ENCODE peak calls at places on chromosome 21, in five cellular contexts. W is LHCN-M2, L is midbrain, S is NT2/D1, N is fibroblast of lung. G is an unnamed sample.

GRCh38 chr21:43312751-43313169 is 114.2 kb downstream of the SIK1 start:
- DNase-seq in N (no peak), W (no peak), S (peak; percentile 80), L (no peak), G (no peak)

GRCh38 chr21:45228171-45228641 is 59.5 kb downstream of the POFUT2 start:
- DNase-seq in N (peak; percentile 99), S (peak; percentile 54), L (no peak), W (peak; percentile 96), G (no peak)

GRCh38 chr21:35225573-35225972 is 176.5 kb upstream of the RUNX1 start:
- DNase-seq in N (no peak), L (no peak), S (no peak), W (no peak), G (no peak)

GRCh38 chr21:33157303-33157702 is 72.4 kb upstream of the IFNAR2 start:
- DNase-seq in W (peak; percentile 4), S (no peak), L (no peak), N (peak; percentile 3), G (no peak)

GRCh38 chr21:38729745-38730401 is 75.9 kb upstream of the ETS2 start:
- DNase-seq in S (no peak), N (peak; percentile 80), L (no peak), W (peak; percentile 42), G (no peak)

GRCh38 chr21:29481641-29482040 is 182.9 kb downstream of the BACH1 start:
- DNase-seq in S (no peak), N (peak; percentile 74), L (no peak), W (peak; percentile 60), G (no peak)

GRCh38 chr21:34623519-34623918 is 8.6 kb upstream of the RCAN1 start:
- DNase-seq in L (no peak), W (no peak), S (no peak), N (no peak), G (no peak)

GRCh38 chr21:44813727-44814126 is 4.1 kb downstream of the SUMO3 start:
- DNase-seq in L (no peak), N (no peak), W (no peak), S (no peak), G (no peak)

GRCh38 chr21:22791986-22792560 is 1793.9 kb downstream of the NCAM2 start:
- DNase-seq in L (peak; percentile 61), W (peak; percentile 15), N (peak; percentile 24), S (peak; percentile 54), G (no peak)

GRCh38 chr21:44734026-44734745 is 22.8 kb upstream of the TSPEAR start:
- DNase-seq in L (no peak), S (no peak), N (no peak), W (no peak), G (peak; percentile 62)

GRCh38 chr21:42218836-42219605 is at the start of gene ABCG1:
- DNase-seq in N (peak; percentile 10), W (no peak), S (peak; percentile 42), L (peak; percentile 58), G (no peak)